ENCODE peak calls at places on chromosome 11, in four cellular contexts. X, H, A and Z are unnamed samples.

GRCh38 chr11:69013009-69013951 is at the start of gene MRGPRF:
- DNase-seq in X (peak; percentile 77), H (peak; percentile 91), A (no peak), Z (no peak)

GRCh38 chr11:116563028-116563712 is 209.6 kb downstream of the BUD13 start:
- DNase-seq in A (no peak), H (no peak), X (peak; percentile 35), Z (no peak)

GRCh38 chr11:3088806-3089205 is 31.6 kb upstream of the CARS1 start:
- DNase-seq in A (no peak), H (no peak), X (no peak), Z (no peak)

GRCh38 chr11:104668797-104669463 is 229.3 kb downstream of the CASP12 start:
- DNase-seq in H (no peak), A (no peak), X (peak; percentile 88), Z (no peak)

GRCh38 chr11:1673841-1674193 is 23.2 kb upstream of the KRTAP5-6 start:
- DNase-seq in A (no peak), H (no peak), X (no peak), Z (no peak)

GRCh38 chr11:34318111-34319037 is 39.4 kb downstream of the ABTB2 start:
- DNase-seq in H (no peak), X (no peak), A (no peak), Z (no peak)

GRCh38 chr11:119671048-119671447 is 58.0 kb downstream of the NECTIN1 start:
- DNase-seq in X (no peak), H (no peak), A (no peak), Z (no peak)

GRCh38 chr11:117796456-117797428 is at the start of gene DSCAML1:
- DNase-seq in H (no peak), A (no peak), X (peak; percentile 38), Z (no peak)

GRCh38 chr11:68503792-68504191 is 43.2 kb downstream of the PPP6R3 start:
- DNase-seq in X (no peak), A (no peak), H (no peak), Z (no peak)

GRCh38 chr11:83070878-83071640 is 638 bp downstream of the RAB30 start:
- DNase-seq in H (no peak), X (no peak), A (no peak), Z (no peak)

GRCh38 chr11:69085490-69086095 is 36.9 kb downstream of the TPCN2 start:
- DNase-seq in H (no peak), A (no peak), X (no peak), Z (no peak)

GRCh38 chr11:120284272-120284671 is 40.8 kb upstream of the TLCD5 start:
- DNase-seq in H (no peak), A (no peak), X (no peak), Z (no peak)

GRCh38 chr11:66728760-66729385 is at the start of gene SPTBN2:
- DNase-seq in A (no peak), X (no peak), H (no peak), Z (no peak)

GRCh38 chr11:26234451-26234850 is 97.5 kb upstream of the ANO3 start:
- DNase-seq in A (no peak), X (no peak), H (no peak), Z (no peak)

GRCh38 chr11:108196901-108197300 is 25.5 kb downstream of the NPAT start:
- DNase-seq in H (no peak), A (no peak), X (no peak), Z (no peak)

GRCh38 chr11:70068345-70068744 is 9.8 kb upstream of the ANO1 start:
- DNase-seq in X (no peak), H (no peak), A (no peak), Z (no peak)

GRCh38 chr11:118633319-118633690 is 25.9 kb downstream of the PHLDB1 start:
- DNase-seq in X (no peak), H (no peak), A (no peak), Z (no peak)